ENCODE peak calls at places on chromosome 5, in nine cellular contexts. A is kidney glomerular epithelial cell; B is H9; C is uterus; Y is HTR-8/SVneo; I is effector memory CD4-positive, alpha-beta T cell; S is GM20000; K is pancreas; X is activated gamma-delta T cell. T is an unnamed sample.

GRCh38 chr5:111022301-111022700 is 49.2 kb upstream of the TSLP start:
- DNase-seq in C (no peak), X (no peak), B (no peak), K (no peak), I (no peak), Y (no peak), A (no peak), S (no peak), T (no peak)

GRCh38 chr5:149114403-149115312 is 26.6 kb upstream of the ABLIM3 start:
- DNase-seq in B (peak), I (no peak), A (peak), Y (peak), S (peak), C (peak), X (no peak), K (peak), T (peak)

GRCh38 chr5:1414311-1415058 is 30.8 kb downstream of the SLC6A3 start:
- DNase-seq in C (no peak), B (no peak), I (no peak), K (no peak), A (no peak), S (peak), X (no peak), Y (no peak), T (no peak)

GRCh38 chr5:38997579-38997978 is 76.6 kb downstream of the RICTOR start:
- DNase-seq in X (no peak), K (no peak), Y (no peak), I (no peak), S (no peak), A (no peak), C (no peak), B (no peak), T (no peak)

GRCh38 chr5:74632947-74633356 is 7.6 kb downstream of the ENC1 start:
- DNase-seq in S (peak), X (no peak), I (no peak), B (no peak), K (no peak), Y (no peak), A (peak), C (no peak), T (no peak)

GRCh38 chr5:13659391-13659790 is 285.1 kb downstream of the DNAH5 start:
- DNase-seq in K (no peak), Y (no peak), B (no peak), S (no peak), X (no peak), A (no peak), C (no peak), I (no peak), T (no peak)

GRCh38 chr5:173812811-173813550 is 75.2 kb upstream of the CPEB4 start:
- DNase-seq in K (no peak), B (no peak), A (no peak), X (no peak), I (no peak), S (no peak), C (no peak), Y (no peak), T (no peak)

GRCh38 chr5:153777681-153778080 is 261.0 kb downstream of the FAM114A2 start:
- DNase-seq in K (no peak), A (no peak), C (no peak), I (no peak), Y (no peak), X (no peak), S (no peak), B (no peak), T (no peak)

GRCh38 chr5:31383734-31384133 is 148.2 kb downstream of the DROSHA start:
- DNase-seq in B (no peak), C (no peak), A (no peak), S (no peak), Y (peak), X (no peak), K (no peak), I (no peak), T (no peak)

GRCh38 chr5:1420211-1421195 is 24.7 kb downstream of the SLC6A3 start:
- DNase-seq in C (no peak), A (peak), S (no peak), B (no peak), Y (no peak), I (no peak), K (no peak), X (no peak), T (no peak)

GRCh38 chr5:64682608-64683007 is 7.7 kb upstream of the SHISAL2B start:
- DNase-seq in Y (no peak), B (peak), C (no peak), A (no peak), K (no peak), S (no peak), X (no peak), I (no peak), T (no peak)

GRCh38 chr5:41465493-41466171 is 44.8 kb downstream of the PLCXD3 start:
- DNase-seq in I (no peak), S (no peak), C (no peak), Y (no peak), X (no peak), B (no peak), K (no peak), A (no peak), T (no peak)

GRCh38 chr5:52579391-52579790 is 208.3 kb upstream of the ITGA1 start:
- DNase-seq in B (no peak), A (no peak), Y (no peak), S (no peak), I (no peak), X (no peak), C (no peak), K (no peak), T (no peak)

GRCh38 chr5:154442801-154443200 is 3.0 kb upstream of the SAP30L start:
- DNase-seq in Y (no peak), A (no peak), K (no peak), B (no peak), C (no peak), I (no peak), S (no peak), X (no peak), T (no peak)

GRCh38 chr5:33369470-33370134 is 71.2 kb upstream of the TARS1 start:
- DNase-seq in B (no peak), A (no peak), Y (no peak), X (no peak), C (no peak), K (no peak), I (no peak), S (no peak), T (no peak)

GRCh38 chr5:67221487-67222242 is 25.1 kb upstream of the CD180 start:
- DNase-seq in B (no peak), S (peak), K (no peak), I (peak), C (no peak), X (no peak), A (no peak), Y (no peak), T (no peak)

GRCh38 chr5:175516933-175517823 is 38.8 kb downstream of the SFXN1 start:
- DNase-seq in C (no peak), X (no peak), K (no peak), Y (no peak), B (no peak), I (no peak), A (no peak), S (no peak), T (no peak)

GRCh38 chr5:102865171-102865509 is 110.0 kb downstream of the PAM start:
- DNase-seq in I (no peak), A (peak), Y (no peak), S (no peak), C (no peak), B (no peak), K (no peak), X (no peak), T (no peak)

GRCh38 chr5:88602584-88602983 is 280.4 kb downstream of the MEF2C start:
- DNase-seq in I (no peak), C (no peak), Y (no peak), B (no peak), S (no peak), A (no peak), K (no peak), X (no peak), T (no peak)

GRCh38 chr5:55172937-55173695 is at the start of gene CDC20B:
- DNase-seq in C (peak), S (peak), Y (peak), X (peak), K (peak), B (peak), I (peak), A (peak), T (no peak)

GRCh38 chr5:141199359-141200235 is at the start of gene PCDHB11:
- DNase-seq in Y (peak), C (no peak), A (no peak), X (no peak), B (no peak), S (no peak), K (no peak), I (no peak), T (no peak)

GRCh38 chr5:82332064-82332855 is 54.1 kb upstream of the RPS23 start:
- DNase-seq in Y (no peak), A (no peak), K (no peak), I (no peak), B (no peak), S (no peak), C (no peak), X (no peak), T (no peak)

GRCh38 chr5:143033535-143034260 is 263.5 kb downstream of the ARHGAP26 start:
- DNase-seq in S (no peak), K (no peak), B (no peak), X (no peak), I (no peak), Y (peak), C (no peak), A (peak), T (no peak)

GRCh38 chr5:143063175-143063970 is 293.2 kb downstream of the ARHGAP26 start:
- DNase-seq in Y (no peak), I (no peak), C (peak), X (no peak), K (no peak), S (no peak), A (no peak), B (no peak), T (no peak)

GRCh38 chr5:69331528-69332445 is 814 bp downstream of the CCDC125 start:
- DNase-seq in I (no peak), S (no peak), A (no peak), B (no peak), K (no peak), C (no peak), X (no peak), Y (no peak), T (no peak)

GRCh38 chr5:62256161-62257017 is 49.6 kb upstream of the KIF2A start:
- DNase-seq in B (no peak), I (no peak), Y (no peak), C (no peak), A (peak), X (no peak), K (no peak), S (peak), T (no peak)

GRCh38 chr5:127564002-127564769 is 46.7 kb downstream of the PRRC1 start:
- DNase-seq in B (no peak), I (no peak), K (no peak), X (no peak), A (peak), S (peak), C (peak), Y (peak), T (no peak)

GRCh38 chr5:142520885-142521284 is 165.0 kb downstream of the FGF1 start:
- DNase-seq in I (no peak), B (no peak), C (no peak), A (peak), Y (no peak), K (no peak), S (no peak), X (no peak), T (no peak)

GRCh38 chr5:378976-379742 is 57.6 kb downstream of the AHRR start:
- DNase-seq in I (no peak), B (peak), K (no peak), X (no peak), C (no peak), Y (no peak), S (no peak), A (no peak), T (peak)

GRCh38 chr5:158463188-158463587 is 604.2 kb upstream of the CLINT1 start:
- DNase-seq in K (no peak), X (no peak), B (no peak), Y (no peak), S (no peak), I (no peak), A (peak), C (no peak), T (no peak)

GRCh38 chr5:669111-669841 is 23.9 kb downstream of the TPPP start:
- DNase-seq in X (no peak), K (peak), I (peak), Y (no peak), A (no peak), B (peak), S (peak), C (no peak), T (no peak)

T was measured in right atrium auricular region.